ENCODE peak calls at places on chromosome 5, in ten cellular contexts. J is AG08396; M is LHCN-M2; G is stimulated activated CD8-positive, alpha-beta memory T cell treated with anti-CD3 and anti-CD28 coated beads, Interleukin-7, amount 100 ng/mL, for 24 hours; V is IMR-90; N is Calu3; R is stimulated activated CD4-positive, alpha-beta T cell treated with anti-CD3 and anti-CD28 coated beads, Interleukin-2, amount 100 ng/mL, for 24 hours; F is kidney glomerular epithelial cell; U is CD8-positive, alpha-beta T cell; C is aorta. K is an unnamed sample.

GRCh38 chr5:179763215-179763945 is 30.4 kb upstream of the LTC4S start:
- DNase-seq in G (peak; percentile 29), F (peak; percentile 75), R (peak; percentile 54), V (peak; percentile 91), C (peak; percentile 73), M (peak; percentile 83), N (peak; percentile 76), U (no peak), J (peak; percentile 77), K (peak; percentile 39)

GRCh38 chr5:11733185-11733839 is 170.9 kb downstream of the CTNND2 start:
- DNase-seq in F (no peak), C (no peak), R (no peak), G (no peak), N (no peak), J (no peak), V (no peak), M (no peak), U (no peak), K (no peak)

GRCh38 chr5:157049605-157050004 is 9.3 kb downstream of the HAVCR1 start:
- DNase-seq in N (peak; percentile 51), C (no peak), U (no peak), M (no peak), V (no peak), F (peak; percentile 92), J (peak; percentile 23), G (no peak), R (no peak), K (no peak)

GRCh38 chr5:146291421-146292074 is 47.1 kb upstream of the POU4F3 start:
- DNase-seq in J (peak; percentile 38), N (peak; percentile 51), U (no peak), C (no peak), G (no peak), R (no peak), M (peak; percentile 50), F (peak; percentile 68), V (peak; percentile 33), K (no peak)

GRCh38 chr5:2909035-2909434 is 157.6 kb upstream of the IRX2 start:
- DNase-seq in C (peak; percentile 27), J (no peak), V (no peak), G (no peak), R (no peak), U (no peak), N (no peak), F (no peak), M (no peak), K (no peak)

GRCh38 chr5:154421868-154422267 is 23.9 kb upstream of the SAP30L start:
- DNase-seq in N (peak; percentile 32), F (no peak), J (no peak), U (no peak), M (peak; percentile 20), C (no peak), R (no peak), G (no peak), V (peak; percentile 14), K (no peak)

GRCh38 chr5:132237670-132238069 is 10.0 kb upstream of the P4HA2 start:
- DNase-seq in J (no peak), C (peak; percentile 1), G (no peak), U (no peak), V (no peak), N (no peak), M (no peak), F (no peak), R (no peak), K (no peak)

GRCh38 chr5:143182901-143183820 is 220.3 kb downstream of the NR3C1 start:
- DNase-seq in F (no peak), J (no peak), R (peak; percentile 71), G (peak; percentile 10), U (no peak), C (no peak), M (peak; percentile 96), V (peak; percentile 48), N (no peak), K (peak; percentile 75)

GRCh38 chr5:109455598-109456096 is 45.9 kb upstream of the PJA2 start:
- DNase-seq in F (peak; percentile 100), C (no peak), U (no peak), M (peak; percentile 98), N (peak; percentile 71), V (peak; percentile 98), G (no peak), R (no peak), J (peak; percentile 71), K (peak; percentile 18)

GRCh38 chr5:20486826-20487225 is 498.8 kb upstream of the CDH18 start:
- DNase-seq in U (no peak), N (no peak), M (no peak), F (no peak), J (no peak), R (no peak), V (no peak), G (no peak), C (no peak), K (no peak)

GRCh38 chr5:9108156-9108555 is 437.7 kb downstream of the SEMA5A start:
- DNase-seq in U (no peak), F (no peak), V (peak; percentile 8), C (no peak), N (no peak), J (no peak), G (no peak), R (no peak), M (no peak), K (no peak)

K was measured in activated CD4-positive, alpha-beta T cell treated with anti-CD3 and anti-CD28 coated beads, Interleukin-2, amount 50 U/mL, for 48 hours.